ENCODE peak calls at places on chromosomes 1 and 21, in five cellular contexts. J is EH, M is body of pancreas, K is memory B cell, N is WTC11. Z is an unnamed sample.

GRCh38 chr21:45386336-45386727 is 18.6 kb upstream of the COL18A1 start:
- DNase-seq in M (peak), N (no peak), J (peak), K (no peak), Z (no peak)

GRCh38 chr1:44677201-44677520 is 2.6 kb downstream of the ARMH1 start:
- DNase-seq in M (no peak), J (peak), K (no peak), N (no peak), Z (no peak)

GRCh38 chr1:221718391-221719277 is 23.3 kb downstream of the DUSP10 start:
- DNase-seq in M (no peak), N (no peak), K (no peak), J (peak), Z (no peak)

GRCh38 chr1:109193653-109194590 is 19.8 kb upstream of the SARS1 start:
- DNase-seq in K (peak), M (peak), N (peak), J (no peak), Z (peak)

GRCh38 chr1:57473448-57473847 is 49.6 kb upstream of the DAB1 start:
- DNase-seq in M (no peak), J (peak), K (no peak), N (no peak), Z (no peak)

GRCh38 chr1:224922404-224923164 is 6.9 kb upstream of the DNAH14 start:
- DNase-seq in J (peak), K (no peak), M (peak), N (no peak), Z (peak)

GRCh38 chr1:56268519-56268918 is 310.8 kb downstream of the PLPP3 start:
- DNase-seq in K (no peak), M (no peak), N (no peak), J (no peak), Z (no peak)

GRCh38 chr1:89503690-89504089 is 20.9 kb upstream of the LRRC8B start:
- DNase-seq in K (no peak), J (no peak), N (no peak), M (no peak), Z (no peak)

GRCh38 chr1:97008226-97008625 is 286.6 kb downstream of the PTBP2 start:
- DNase-seq in K (no peak), M (no peak), J (peak), N (no peak), Z (no peak)

GRCh38 chr21:45130324-45130774 is 56.0 kb downstream of the ADARB1 start:
- DNase-seq in M (no peak), N (no peak), J (peak), K (no peak), Z (no peak)

GRCh38 chr1:26702680-26703038 is 6.8 kb downstream of the ARID1A start:
- DNase-seq in N (no peak), K (no peak), M (no peak), J (no peak), Z (no peak)

GRCh38 chr1:97581614-97582051 is 339.2 kb downstream of the DPYD start:
- DNase-seq in K (no peak), J (peak), M (no peak), N (no peak), Z (no peak)